ENCODE peak calls at places on chromosomes 2 and 18, in ten cellular contexts. One of them, this sample, is unnamed.

GRCh38 chr2:198004173-198004572 is 199.8 kb downstream of the PLCL1 start:
- DNase-seq in left ventricle myocardium inferior: no peak
- DNase-seq in mesenchymal stem cell: peak; percentile 2
- DNase-seq in GM23248: peak; percentile 42
- DNase-seq in SJSA1: no peak
- DNase-seq in neural progenitor cell: no peak
- DNase-seq in endothelial cell of umbilical vein: peak; percentile 59
- DNase-seq in heart right ventricle: no peak
- DNase-seq in fibroblast of mammary gland: peak; percentile 38
- DNase-seq in neuronal stem cell: no peak
- DNase-seq in this sample: no peak

GRCh38 chr2:37676274-37676673 is 4.8 kb upstream of the CDC42EP3 start:
- DNase-seq in left ventricle myocardium inferior: no peak
- DNase-seq in mesenchymal stem cell: no peak
- DNase-seq in GM23248: peak; percentile 77
- DNase-seq in SJSA1: peak; percentile 76
- DNase-seq in neural progenitor cell: no peak
- DNase-seq in endothelial cell of umbilical vein: peak; percentile 84
- DNase-seq in heart right ventricle: no peak
- DNase-seq in fibroblast of mammary gland: peak; percentile 54
- DNase-seq in neuronal stem cell: no peak
- DNase-seq in this sample: peak; percentile 53

GRCh38 chr2:231642631-231643493 is 50.2 kb downstream of the TEX44 start:
- DNase-seq in left ventricle myocardium inferior: peak; percentile 86
- DNase-seq in mesenchymal stem cell: peak; percentile 97
- DNase-seq in GM23248: peak; percentile 99
- DNase-seq in SJSA1: peak; percentile 97
- DNase-seq in neural progenitor cell: no peak
- DNase-seq in endothelial cell of umbilical vein: peak; percentile 94
- DNase-seq in heart right ventricle: peak; percentile 84
- DNase-seq in fibroblast of mammary gland: peak; percentile 96
- DNase-seq in neuronal stem cell: no peak
- DNase-seq in this sample: no peak

GRCh38 chr2:7904319-7904718 is 777.5 kb upstream of the ID2 start:
- DNase-seq in left ventricle myocardium inferior: no peak
- DNase-seq in mesenchymal stem cell: no peak
- DNase-seq in GM23248: no peak
- DNase-seq in SJSA1: no peak
- DNase-seq in neural progenitor cell: no peak
- DNase-seq in endothelial cell of umbilical vein: no peak
- DNase-seq in heart right ventricle: no peak
- DNase-seq in fibroblast of mammary gland: no peak
- DNase-seq in neuronal stem cell: no peak
- DNase-seq in this sample: no peak

GRCh38 chr2:72143441-72144356 is 4.0 kb downstream of the CYP26B1 start:
- DNase-seq in left ventricle myocardium inferior: peak; percentile 33
- DNase-seq in mesenchymal stem cell: peak; percentile 32
- DNase-seq in GM23248: peak; percentile 19
- DNase-seq in SJSA1: no peak
- DNase-seq in neural progenitor cell: peak; percentile 56
- DNase-seq in endothelial cell of umbilical vein: peak; percentile 11
- DNase-seq in heart right ventricle: no peak
- DNase-seq in fibroblast of mammary gland: no peak
- DNase-seq in neuronal stem cell: no peak
- DNase-seq in this sample: peak; percentile 42

GRCh38 chr2:134926231-134926931 is 7.8 kb downstream of the CCNT2 start:
- DNase-seq in left ventricle myocardium inferior: no peak
- DNase-seq in mesenchymal stem cell: peak; percentile 79
- DNase-seq in GM23248: peak; percentile 7
- DNase-seq in SJSA1: no peak
- DNase-seq in neural progenitor cell: no peak
- DNase-seq in endothelial cell of umbilical vein: peak; percentile 26
- DNase-seq in heart right ventricle: no peak
- DNase-seq in fibroblast of mammary gland: peak; percentile 35
- DNase-seq in neuronal stem cell: no peak
- DNase-seq in this sample: peak; percentile 8

GRCh38 chr2:55902429-55902828 is 21.2 kb downstream of the EFEMP1 start:
- DNase-seq in left ventricle myocardium inferior: no peak
- DNase-seq in mesenchymal stem cell: no peak
- DNase-seq in GM23248: no peak
- DNase-seq in SJSA1: no peak
- DNase-seq in neural progenitor cell: no peak
- DNase-seq in endothelial cell of umbilical vein: no peak
- DNase-seq in heart right ventricle: no peak
- DNase-seq in fibroblast of mammary gland: no peak
- DNase-seq in neuronal stem cell: no peak
- DNase-seq in this sample: no peak

GRCh38 chr2:121536347-121536746 is 5.7 kb downstream of the RNU4ATAC start:
- DNase-seq in left ventricle myocardium inferior: no peak
- DNase-seq in mesenchymal stem cell: no peak
- DNase-seq in GM23248: no peak
- DNase-seq in SJSA1: no peak
- DNase-seq in neural progenitor cell: no peak
- DNase-seq in endothelial cell of umbilical vein: no peak
- DNase-seq in heart right ventricle: no peak
- DNase-seq in fibroblast of mammary gland: no peak
- DNase-seq in neuronal stem cell: no peak
- DNase-seq in this sample: no peak

GRCh38 chr2:219886615-219887014 is 259.2 kb downstream of the SLC4A3 start:
- DNase-seq in left ventricle myocardium inferior: no peak
- DNase-seq in mesenchymal stem cell: no peak
- DNase-seq in GM23248: peak; percentile 45
- DNase-seq in SJSA1: no peak
- DNase-seq in neural progenitor cell: peak; percentile 31
- DNase-seq in endothelial cell of umbilical vein: no peak
- DNase-seq in heart right ventricle: no peak
- DNase-seq in fibroblast of mammary gland: peak; percentile 8
- DNase-seq in neuronal stem cell: no peak
- DNase-seq in this sample: peak; percentile 50

GRCh38 chr2:138274421-138275291 is 226.9 kb upstream of the SPOPL start:
- DNase-seq in left ventricle myocardium inferior: no peak
- DNase-seq in mesenchymal stem cell: no peak
- DNase-seq in GM23248: peak; percentile 23
- DNase-seq in SJSA1: peak; percentile 43
- DNase-seq in neural progenitor cell: no peak
- DNase-seq in endothelial cell of umbilical vein: no peak
- DNase-seq in heart right ventricle: no peak
- DNase-seq in fibroblast of mammary gland: peak; percentile 81
- DNase-seq in neuronal stem cell: no peak
- DNase-seq in this sample: no peak

GRCh38 chr2:113795405-113795920 is 39.0 kb upstream of the SLC35F5 start:
- DNase-seq in left ventricle myocardium inferior: no peak
- DNase-seq in mesenchymal stem cell: no peak
- DNase-seq in GM23248: peak; percentile 53
- DNase-seq in SJSA1: no peak
- DNase-seq in neural progenitor cell: peak; percentile 9
- DNase-seq in endothelial cell of umbilical vein: no peak
- DNase-seq in heart right ventricle: no peak
- DNase-seq in fibroblast of mammary gland: no peak
- DNase-seq in neuronal stem cell: no peak
- DNase-seq in this sample: no peak

GRCh38 chr2:62727876-62728566 is 22.5 kb downstream of the EHBP1 start:
- DNase-seq in left ventricle myocardium inferior: no peak
- DNase-seq in mesenchymal stem cell: no peak
- DNase-seq in GM23248: no peak
- DNase-seq in SJSA1: no peak
- DNase-seq in neural progenitor cell: no peak
- DNase-seq in endothelial cell of umbilical vein: no peak
- DNase-seq in heart right ventricle: no peak
- DNase-seq in fibroblast of mammary gland: no peak
- DNase-seq in neuronal stem cell: no peak
- DNase-seq in this sample: no peak

GRCh38 chr2:62731275-62731674 is 25.8 kb downstream of the EHBP1 start:
- DNase-seq in left ventricle myocardium inferior: no peak
- DNase-seq in mesenchymal stem cell: no peak
- DNase-seq in GM23248: no peak
- DNase-seq in SJSA1: no peak
- DNase-seq in neural progenitor cell: no peak
- DNase-seq in endothelial cell of umbilical vein: no peak
- DNase-seq in heart right ventricle: no peak
- DNase-seq in fibroblast of mammary gland: no peak
- DNase-seq in neuronal stem cell: no peak
- DNase-seq in this sample: no peak

GRCh38 chr2:62732262-62732777 is 26.8 kb downstream of the EHBP1 start:
- DNase-seq in left ventricle myocardium inferior: no peak
- DNase-seq in mesenchymal stem cell: no peak
- DNase-seq in GM23248: no peak
- DNase-seq in SJSA1: no peak
- DNase-seq in neural progenitor cell: no peak
- DNase-seq in endothelial cell of umbilical vein: no peak
- DNase-seq in heart right ventricle: no peak
- DNase-seq in fibroblast of mammary gland: no peak
- DNase-seq in neuronal stem cell: no peak
- DNase-seq in this sample: no peak

GRCh38 chr2:62736899-62737559 is 31.5 kb downstream of the EHBP1 start:
- DNase-seq in left ventricle myocardium inferior: no peak
- DNase-seq in mesenchymal stem cell: peak; percentile 29
- DNase-seq in GM23248: no peak
- DNase-seq in SJSA1: no peak
- DNase-seq in neural progenitor cell: peak; percentile 76
- DNase-seq in endothelial cell of umbilical vein: no peak
- DNase-seq in heart right ventricle: no peak
- DNase-seq in fibroblast of mammary gland: no peak
- DNase-seq in neuronal stem cell: peak; percentile 35
- DNase-seq in this sample: peak; percentile 42

DNA sequence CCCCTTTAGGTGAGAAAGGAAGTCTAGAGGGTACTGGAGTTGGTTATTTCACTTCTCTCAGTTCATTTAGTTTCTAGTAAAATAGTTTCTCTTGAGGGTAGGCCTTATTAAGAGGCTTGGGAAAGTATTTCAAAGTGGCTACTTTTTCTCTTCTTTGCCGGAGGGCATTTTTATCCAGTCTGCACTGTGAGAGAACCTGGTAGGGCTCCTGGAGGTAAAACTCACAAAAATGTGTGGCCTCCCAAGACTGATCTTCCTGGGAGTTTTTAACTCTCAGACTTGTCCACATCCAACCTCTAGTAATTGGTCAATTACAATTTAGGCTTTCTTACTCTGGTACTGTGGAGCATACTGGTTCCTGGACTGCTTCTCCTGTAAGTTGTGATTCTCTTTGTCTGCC is 28.0 kb downstream of the EHBP1 start:
- DNase-seq in left ventricle myocardium inferior: no peak
- DNase-seq in mesenchymal stem cell: no peak
- DNase-seq in GM23248: no peak
- DNase-seq in SJSA1: peak; percentile 15
- DNase-seq in neural progenitor cell: no peak
- DNase-seq in endothelial cell of umbilical vein: no peak
- DNase-seq in heart right ventricle: no peak
- DNase-seq in fibroblast of mammary gland: no peak
- DNase-seq in neuronal stem cell: no peak
- DNase-seq in this sample: no peak
- H3K4me3 ChIP-seq in left ventricle myocardium inferior: no peak overlapping the region
- H3K4me3 ChIP-seq in mesenchymal stem cell: no peak overlapping the region
- H3K4me3 ChIP-seq in GM23248: no peak overlapping the region
- H3K4me3 ChIP-seq in SJSA1: no peak overlapping the region
- H3K4me3 ChIP-seq in neural progenitor cell: no peak overlapping the region
- H3K4me3 ChIP-seq in endothelial cell of umbilical vein: no peak overlapping the region
- H3K4me3 ChIP-seq in heart right ventricle: no peak overlapping the region
- H3K4me3 ChIP-seq in fibroblast of mammary gland: no peak overlapping the region
- H3K4me3 ChIP-seq in neuronal stem cell: no peak overlapping the region
- H3K4me3 ChIP-seq in this sample: no peak overlapping the region

DNA sequence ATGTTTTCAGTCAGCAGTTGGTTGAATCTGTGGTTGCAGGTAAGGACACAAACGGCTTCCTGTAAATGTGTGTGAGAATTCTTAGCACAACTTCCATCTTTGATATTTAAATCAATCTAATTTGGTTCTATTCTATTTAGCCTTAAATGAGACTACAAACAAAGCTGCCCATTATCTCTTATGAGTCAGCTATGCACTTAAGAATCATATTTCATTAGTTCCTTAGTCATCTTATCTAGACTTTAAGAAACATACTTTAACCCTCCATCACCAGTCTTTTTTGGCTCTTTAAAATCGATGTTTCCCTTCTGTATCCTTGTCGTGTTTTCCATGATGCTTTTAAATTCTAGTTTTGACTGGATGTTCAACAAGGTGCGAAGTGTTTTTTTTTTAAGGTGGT is 114.4 kb upstream of the TMEM200C start:
- DNase-seq in left ventricle myocardium inferior: no peak
- DNase-seq in mesenchymal stem cell: peak; percentile 1
- DNase-seq in GM23248: peak; percentile 47
- DNase-seq in SJSA1: no peak
- DNase-seq in neural progenitor cell: no peak
- DNase-seq in endothelial cell of umbilical vein: no peak
- DNase-seq in heart right ventricle: no peak
- DNase-seq in fibroblast of mammary gland: peak; percentile 57
- DNase-seq in neuronal stem cell: no peak
- DNase-seq in this sample: no peak
- H3K4me3 ChIP-seq in left ventricle myocardium inferior: no peak overlapping the region
- H3K4me3 ChIP-seq in mesenchymal stem cell: no peak overlapping the region
- H3K4me3 ChIP-seq in GM23248: no peak overlapping the region
- H3K4me3 ChIP-seq in SJSA1: no peak overlapping the region
- H3K4me3 ChIP-seq in neural progenitor cell: no peak overlapping the region
- H3K4me3 ChIP-seq in endothelial cell of umbilical vein: no peak overlapping the region
- H3K4me3 ChIP-seq in heart right ventricle: no peak overlapping the region
- H3K4me3 ChIP-seq in fibroblast of mammary gland: no peak overlapping the region
- H3K4me3 ChIP-seq in neuronal stem cell: no peak overlapping the region
- H3K4me3 ChIP-seq in this sample: no peak overlapping the region

DNA sequence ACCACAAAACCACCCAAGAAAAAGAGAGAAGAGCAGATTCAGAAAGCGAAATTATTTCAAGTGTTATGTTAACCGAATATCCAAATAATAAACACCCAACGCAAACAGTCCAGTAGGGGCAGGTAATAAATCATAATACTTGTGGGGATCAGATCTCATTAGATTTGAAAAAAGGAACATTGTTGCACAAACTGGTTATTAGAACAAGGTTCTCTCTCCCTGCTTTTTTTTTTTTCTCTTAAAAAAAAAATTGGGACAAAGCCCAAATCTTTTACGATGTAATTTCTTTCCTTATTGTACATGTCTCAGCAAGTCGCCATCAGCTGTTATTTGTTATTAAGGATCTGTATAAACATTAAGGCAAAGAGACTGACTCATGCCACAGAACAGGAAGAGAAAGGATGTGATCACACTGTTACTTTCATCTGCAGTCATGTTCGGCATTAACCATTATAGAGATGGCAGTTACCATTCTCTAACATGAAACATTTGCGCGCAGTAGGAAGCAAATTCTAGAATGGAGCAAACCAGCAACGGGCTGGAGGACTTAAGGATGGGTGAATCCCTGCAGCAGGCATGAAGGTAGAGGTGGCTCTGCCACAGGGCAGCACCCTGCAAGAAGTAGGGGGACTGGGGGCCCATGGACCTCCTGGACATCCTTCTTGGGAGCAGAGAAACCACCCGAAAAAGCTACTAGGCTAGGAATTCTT is 42.0 kb downstream of the EPHA4 start:
- DNase-seq in left ventricle myocardium inferior: no peak
- DNase-seq in mesenchymal stem cell: peak; percentile 85
- DNase-seq in GM23248: peak; percentile 89
- DNase-seq in SJSA1: peak; percentile 66
- DNase-seq in neural progenitor cell: no peak
- DNase-seq in endothelial cell of umbilical vein: peak; percentile 89
- DNase-seq in heart right ventricle: no peak
- DNase-seq in fibroblast of mammary gland: peak; percentile 90
- DNase-seq in neuronal stem cell: no peak
- DNase-seq in this sample: no peak
- H3K4me3 ChIP-seq in left ventricle myocardium inferior: peak overlapping the region; percentile 32
- H3K4me3 ChIP-seq in mesenchymal stem cell: peak overlapping the region; percentile 48
- H3K4me3 ChIP-seq in GM23248: peak overlapping the region; percentile 56
- H3K4me3 ChIP-seq in SJSA1: no peak overlapping the region
- H3K4me3 ChIP-seq in neural progenitor cell: no peak overlapping the region
- H3K4me3 ChIP-seq in endothelial cell of umbilical vein: no peak overlapping the region
- H3K4me3 ChIP-seq in heart right ventricle: no peak overlapping the region
- H3K4me3 ChIP-seq in fibroblast of mammary gland: no peak overlapping the region
- H3K4me3 ChIP-seq in neuronal stem cell: no peak overlapping the region
- H3K4me3 ChIP-seq in this sample: no peak overlapping the region

GRCh38 chr2:62505109-62505508 is 886 bp downstream of the TMEM17 start:
- DNase-seq in left ventricle myocardium inferior: no peak
- DNase-seq in mesenchymal stem cell: no peak
- DNase-seq in GM23248: no peak
- DNase-seq in SJSA1: peak; percentile 27
- DNase-seq in neural progenitor cell: no peak
- DNase-seq in endothelial cell of umbilical vein: peak; percentile 26
- DNase-seq in heart right ventricle: no peak
- DNase-seq in fibroblast of mammary gland: peak; percentile 33
- DNase-seq in neuronal stem cell: no peak
- DNase-seq in this sample: no peak
- H3K4me3 ChIP-seq in left ventricle myocardium inferior: peak overlapping the region; percentile 75
- H3K4me3 ChIP-seq in mesenchymal stem cell: no peak overlapping the region
- H3K4me3 ChIP-seq in GM23248: peak overlapping the region; percentile 80
- H3K4me3 ChIP-seq in SJSA1: no peak overlapping the region
- H3K4me3 ChIP-seq in neural progenitor cell: peak overlapping the region; percentile 62
- H3K4me3 ChIP-seq in endothelial cell of umbilical vein: no peak overlapping the region
- H3K4me3 ChIP-seq in heart right ventricle: peak overlapping the region; percentile 74
- H3K4me3 ChIP-seq in fibroblast of mammary gland: no peak overlapping the region
- H3K4me3 ChIP-seq in neuronal stem cell: peak overlapping the region; percentile 70
- H3K4me3 ChIP-seq in this sample: peak overlapping the region; percentile 68